ENCODE peak calls at places on chromosomes 5 and 9, in four cellular contexts. One of them, this sample, is unnamed.

GRCh38 chr5:21646469-21646868 is 1206.7 kb downstream of the CDH12 start:
- DNase-seq in neural progenitor cell: no peak
- DNase-seq in H9: no peak
- DNase-seq in DND-41: no peak
- DNase-seq in this sample: no peak

GRCh38 chr5:36422957-36423356 is 121.3 kb upstream of the RANBP3L start:
- DNase-seq in H9: no peak
- DNase-seq in DND-41: no peak
- DNase-seq in neural progenitor cell: no peak
- DNase-seq in this sample: no peak

GRCh38 chr5:121974261-121974660 is 12.5 kb downstream of the SRFBP1 start:
- DNase-seq in DND-41: no peak
- DNase-seq in H9: no peak
- DNase-seq in neural progenitor cell: no peak
- DNase-seq in this sample: no peak

GRCh38 chr5:61167382-61167781 is 5.1 kb upstream of the SMIM15 start:
- DNase-seq in neural progenitor cell: no peak
- DNase-seq in H9: no peak
- DNase-seq in DND-41: no peak
- DNase-seq in this sample: peak

GRCh38 chr9:134544388-134545212 is 97.0 kb upstream of the COL5A1 start:
- DNase-seq in neural progenitor cell: peak
- DNase-seq in DND-41: no peak
- DNase-seq in H9: peak
- DNase-seq in this sample: no peak

GRCh38 chr9:36867672-36868471 is 166.2 kb downstream of the PAX5 start:
- DNase-seq in H9: no peak
- DNase-seq in neural progenitor cell: no peak
- DNase-seq in DND-41: no peak
- DNase-seq in this sample: no peak

GRCh38 chr9:70120834-70121510 is 77.3 kb downstream of the MAMDC2 start:
- DNase-seq in H9: no peak
- DNase-seq in DND-41: no peak
- DNase-seq in neural progenitor cell: peak
- DNase-seq in this sample: no peak

GRCh38 chr5:19986036-19986619 is 1.9 kb downstream of the CDH18 start:
- DNase-seq in H9: no peak
- DNase-seq in neural progenitor cell: no peak
- DNase-seq in DND-41: no peak
- DNase-seq in this sample: no peak

GRCh38 chr9:108012886-108013665 is 523.5 kb upstream of the KLF4 start:
- DNase-seq in DND-41: no peak
- DNase-seq in H9: no peak
- DNase-seq in neural progenitor cell: no peak
- DNase-seq in this sample: no peak

GRCh38 chr5:308672-309271 is 12.7 kb upstream of the AHRR start:
- DNase-seq in neural progenitor cell: peak
- DNase-seq in H9: no peak
- DNase-seq in DND-41: no peak
- DNase-seq in this sample: no peak

GRCh38 chr5:181149355-181149754 is 2.0 kb downstream of the OR2V2 start:
- DNase-seq in neural progenitor cell: no peak
- DNase-seq in DND-41: no peak
- DNase-seq in H9: no peak
- DNase-seq in this sample: no peak

GRCh38 chr5:170223349-170223748 is 9.4 kb upstream of the C5orf58 start:
- DNase-seq in DND-41: no peak
- DNase-seq in H9: no peak
- DNase-seq in neural progenitor cell: no peak
- DNase-seq in this sample: no peak

GRCh38 chr5:170225326-170226137 is 7.3 kb upstream of the C5orf58 start:
- DNase-seq in H9: peak
- DNase-seq in neural progenitor cell: peak
- DNase-seq in DND-41: peak
- DNase-seq in this sample: peak

GRCh38 chr5:170223906-170224305 is 8.9 kb upstream of the C5orf58 start:
- DNase-seq in neural progenitor cell: no peak
- DNase-seq in DND-41: no peak
- DNase-seq in H9: no peak
- DNase-seq in this sample: no peak

GRCh38 chr5:170226661-170227060 is 6.1 kb upstream of the C5orf58 start:
- DNase-seq in DND-41: no peak
- DNase-seq in H9: no peak
- DNase-seq in neural progenitor cell: no peak
- DNase-seq in this sample: no peak

GRCh38 chr5:170226138-170226435 is 6.7 kb upstream of the C5orf58 start:
- DNase-seq in neural progenitor cell: no peak
- DNase-seq in DND-41: no peak
- DNase-seq in H9: no peak
- DNase-seq in this sample: no peak
- TF ChIP-seq CTCF in neural progenitor cell: no peak
- TF ChIP-seq CTCF in DND-41: no peak
- TF ChIP-seq CTCF in H9: no peak
- TF ChIP-seq CTCF in this sample: no peak

GRCh38 chr5:76522103-76522942 is 100.9 kb downstream of the F2RL2 start:
- DNase-seq in DND-41: no peak
- DNase-seq in H9: no peak
- DNase-seq in neural progenitor cell: no peak
- DNase-seq in this sample: no peak

GRCh38 chr5:76524872-76525271 is 98.3 kb downstream of the F2RL2 start:
- DNase-seq in neural progenitor cell: peak
- DNase-seq in H9: no peak
- DNase-seq in DND-41: no peak
- DNase-seq in this sample: no peak

GRCh38 chr5:76521240-76521758 is 101.9 kb downstream of the F2RL2 start:
- DNase-seq in DND-41: no peak
- DNase-seq in H9: no peak
- DNase-seq in neural progenitor cell: no peak
- DNase-seq in this sample: peak

GRCh38 chr5:76526950-76527349 is 96.3 kb downstream of the F2RL2 start:
- DNase-seq in H9: no peak
- DNase-seq in neural progenitor cell: no peak
- DNase-seq in DND-41: no peak
- DNase-seq in this sample: no peak

GRCh38 chr5:76524101-76524835 is 98.9 kb downstream of the F2RL2 start:
- DNase-seq in neural progenitor cell: no peak
- DNase-seq in H9: no peak
- DNase-seq in DND-41: no peak
- DNase-seq in this sample: no peak
- H3K9ac ChIP-seq in neural progenitor cell: no peak
- H3K9ac ChIP-seq in H9: peak
- H3K9ac ChIP-seq in DND-41: no peak
- H3K9ac ChIP-seq in this sample: no peak

DNA sequence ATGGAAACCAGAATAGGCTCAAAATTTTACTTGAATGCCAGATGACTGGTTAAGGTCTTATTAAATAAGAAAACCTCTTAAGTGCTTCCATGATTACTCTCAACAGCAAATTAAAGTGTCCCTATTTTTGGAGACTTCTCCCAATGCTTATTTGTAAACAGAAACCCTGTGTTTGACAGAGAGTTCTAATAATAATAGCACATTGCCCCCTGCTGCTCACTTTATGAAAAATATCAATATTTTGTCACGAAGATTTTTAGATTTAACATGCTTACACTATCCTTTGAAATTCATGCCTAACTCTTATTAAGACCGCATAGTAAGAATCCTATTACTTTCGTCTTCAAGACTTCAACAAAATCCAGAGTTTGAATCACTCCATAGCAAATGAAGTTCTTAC is 75.4 kb upstream of the PRRC1 start:
- DNase-seq in H9: no peak
- DNase-seq in neural progenitor cell: no peak
- DNase-seq in DND-41: no peak
- DNase-seq in this sample: peak
- TF ChIP-seq CTCF in H9: peak
- TF ChIP-seq CTCF in neural progenitor cell: peak
- TF ChIP-seq CTCF in DND-41: peak
- TF ChIP-seq CTCF in this sample: peak

GRCh38 chr9:4640027-4640426 is 22.1 kb upstream of the PLPP6 start:
- DNase-seq in neural progenitor cell: peak
- DNase-seq in DND-41: peak
- DNase-seq in H9: no peak
- DNase-seq in this sample: peak
- H3K9ac ChIP-seq in neural progenitor cell: no peak
- H3K9ac ChIP-seq in DND-41: no peak
- H3K9ac ChIP-seq in H9: no peak
- H3K9ac ChIP-seq in this sample: no peak

GRCh38 chr9:137836831-137837241 is 40.7 kb upstream of the CACNA1B start:
- DNase-seq in DND-41: no peak
- DNase-seq in neural progenitor cell: peak
- DNase-seq in H9: no peak
- DNase-seq in this sample: no peak
- TF ChIP-seq CTCF in DND-41: no peak
- TF ChIP-seq CTCF in neural progenitor cell: peak
- TF ChIP-seq CTCF in H9: peak
- TF ChIP-seq CTCF in this sample: no peak

GRCh38 chr5:43105369-43106289 is 15.1 kb upstream of the ZNF131 start:
- DNase-seq in DND-41: peak
- DNase-seq in neural progenitor cell: peak
- DNase-seq in H9: peak
- DNase-seq in this sample: peak
- H3K9ac ChIP-seq in DND-41: peak
- H3K9ac ChIP-seq in neural progenitor cell: no peak
- H3K9ac ChIP-seq in H9: no peak
- H3K9ac ChIP-seq in this sample: peak

DNA sequence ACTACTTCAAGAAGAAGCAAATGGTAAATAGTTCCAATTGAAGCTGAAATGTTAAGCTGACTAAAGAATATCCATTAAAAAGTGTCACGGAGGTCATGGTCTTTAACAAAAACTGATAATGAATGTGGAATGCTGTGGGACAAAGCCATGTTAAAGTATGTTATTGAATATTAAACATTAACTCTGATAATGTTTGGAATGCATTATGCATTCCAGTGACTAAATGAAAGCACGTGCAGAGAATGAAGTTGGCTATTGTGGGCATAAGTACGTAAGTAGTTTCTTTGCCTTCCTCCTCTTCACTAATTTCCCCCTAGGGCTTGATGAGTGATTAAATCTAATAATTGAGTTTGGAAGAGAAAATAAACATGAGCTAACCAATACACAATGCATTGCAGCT is 640.3 kb upstream of the CDH10 start:
- DNase-seq in H9: no peak
- DNase-seq in neural progenitor cell: no peak
- DNase-seq in DND-41: no peak
- DNase-seq in this sample: no peak
- TF ChIP-seq CTCF in H9: no peak
- TF ChIP-seq CTCF in neural progenitor cell: no peak
- TF ChIP-seq CTCF in DND-41: no peak
- TF ChIP-seq CTCF in this sample: no peak

DNA sequence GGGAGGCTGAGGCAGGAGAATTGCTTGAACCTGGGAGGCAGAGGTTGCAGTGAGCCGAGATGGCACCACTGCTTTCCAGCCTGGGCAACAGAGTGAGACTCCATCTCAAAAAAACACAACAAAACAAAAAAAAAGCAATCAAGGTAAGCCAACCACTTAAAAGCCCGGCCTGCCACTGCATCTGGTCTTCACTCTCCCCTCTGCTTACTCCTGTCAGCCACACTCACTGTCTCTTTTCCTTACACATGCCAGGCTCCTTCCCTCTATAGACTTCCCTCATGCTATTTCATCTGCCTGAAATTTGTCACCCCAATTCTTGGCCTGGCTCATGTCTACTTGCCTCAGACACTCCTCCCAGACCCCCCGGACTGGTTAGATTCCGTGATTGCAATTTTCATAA is 17.6 kb upstream of the LIFR start:
- DNase-seq in H9: no peak
- DNase-seq in neural progenitor cell: no peak
- DNase-seq in DND-41: no peak
- DNase-seq in this sample: no peak
- H3K9ac ChIP-seq in H9: no peak
- H3K9ac ChIP-seq in neural progenitor cell: no peak
- H3K9ac ChIP-seq in DND-41: no peak
- H3K9ac ChIP-seq in this sample: no peak

DNA sequence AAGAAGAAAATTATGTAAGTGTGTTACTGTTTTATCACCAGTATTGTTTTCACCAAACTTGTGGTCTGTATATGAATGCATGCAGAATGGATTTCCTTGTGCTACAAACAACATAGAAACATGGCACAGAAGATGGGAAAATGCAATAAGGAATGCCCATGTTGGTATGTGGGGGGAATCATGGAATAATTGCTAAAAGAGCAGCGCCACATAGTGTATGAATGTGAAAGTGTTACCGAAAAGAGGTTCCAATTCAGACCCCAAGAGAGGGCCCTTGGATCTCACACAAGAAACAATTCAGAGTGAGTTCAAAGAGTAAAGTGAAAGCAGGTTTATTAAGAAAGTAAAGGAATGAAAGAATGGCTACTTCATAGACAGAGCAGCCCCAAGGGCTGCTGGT is 26.4 kb upstream of the TYRP1 start:
- DNase-seq in DND-41: no peak
- DNase-seq in neural progenitor cell: peak
- DNase-seq in H9: no peak
- DNase-seq in this sample: no peak
- TF ChIP-seq CTCF in DND-41: peak
- TF ChIP-seq CTCF in neural progenitor cell: peak
- TF ChIP-seq CTCF in H9: peak
- TF ChIP-seq CTCF in this sample: no peak

GRCh38 chr9:88077071-88077617 is 61.1 kb downstream of the SPATA31C2 start:
- DNase-seq in H9: no peak
- DNase-seq in neural progenitor cell: no peak
- DNase-seq in DND-41: no peak
- DNase-seq in this sample: no peak
- H3K9ac ChIP-seq in H9: no peak
- H3K9ac ChIP-seq in neural progenitor cell: no peak
- H3K9ac ChIP-seq in DND-41: no peak
- H3K9ac ChIP-seq in this sample: no peak

This sample was measured in MM.1S.